ENCODE peak calls at places on chromosomes 6 and 20, in five cellular contexts. J is tibial nerve, Z is endothelial cell, W is AG04450, D is foreskin fibroblast. S is an unnamed sample.

GRCh38 chr20:51462566-51463276 is 79.8 kb downstream of the NFATC2 start:
- DNase-seq in J (peak; percentile 69), Z (no peak), W (no peak), D (peak; percentile 81), S (no peak)

GRCh38 chr6:149079456-149079855 is 238.1 kb upstream of the TAB2 start:
- DNase-seq in J (no peak), Z (no peak), W (no peak), D (peak; percentile 10), S (no peak)

GRCh38 chr6:48764261-48764660 is 653.3 kb upstream of the PTCHD4 start:
- DNase-seq in J (no peak), Z (no peak), W (no peak), D (no peak), S (no peak)

GRCh38 chr20:40562031-40562430 is 127.0 kb downstream of the MAFB start:
- DNase-seq in J (no peak), Z (no peak), W (no peak), D (no peak), S (no peak)

GRCh38 chr6:148761532-148761951 is 14.7 kb downstream of the UST start:
- DNase-seq in J (no peak), Z (no peak), W (no peak), D (peak; percentile 45), S (no peak)

GRCh38 chr6:147879031-147879430 is 370.5 kb downstream of the SAMD5 start:
- DNase-seq in J (no peak), Z (no peak), W (no peak), D (no peak), S (no peak)

GRCh38 chr6:136424450-136424849 is 125.8 kb downstream of the MAP7 start:
- DNase-seq in J (no peak), Z (no peak), W (no peak), D (no peak), S (no peak)

GRCh38 chr6:8064638-8065518 is 689 bp upstream of the BLOC1S5 start:
- DNase-seq in J (no peak), Z (no peak), W (no peak), D (no peak), S (no peak)

GRCh38 chr6:52063584-52064400 is 23.6 kb downstream of the PKHD1 start:
- DNase-seq in J (no peak), Z (peak; percentile 68), W (no peak), D (peak; percentile 3), S (peak; percentile 18)

GRCh38 chr6:151391021-151391470 is 313 bp downstream of the ZBTB2 start:
- DNase-seq in J (peak; percentile 69), Z (peak; percentile 79), W (peak; percentile 32), D (peak; percentile 86), S (peak; percentile 78)

GRCh38 chr20:63955281-63955845 is 853 bp downstream of the UCKL1 start:
- DNase-seq in J (no peak), Z (no peak), W (no peak), D (peak; percentile 72), S (peak; percentile 36)

GRCh38 chr20:5484346-5484745 is 167.6 kb upstream of the PROKR2 start:
- DNase-seq in J (no peak), Z (no peak), W (no peak), D (no peak), S (no peak)
- TF ChIP-seq CTCF in J (no peak), Z (no peak), W (no peak), D (no peak), S (no peak)

DNA sequence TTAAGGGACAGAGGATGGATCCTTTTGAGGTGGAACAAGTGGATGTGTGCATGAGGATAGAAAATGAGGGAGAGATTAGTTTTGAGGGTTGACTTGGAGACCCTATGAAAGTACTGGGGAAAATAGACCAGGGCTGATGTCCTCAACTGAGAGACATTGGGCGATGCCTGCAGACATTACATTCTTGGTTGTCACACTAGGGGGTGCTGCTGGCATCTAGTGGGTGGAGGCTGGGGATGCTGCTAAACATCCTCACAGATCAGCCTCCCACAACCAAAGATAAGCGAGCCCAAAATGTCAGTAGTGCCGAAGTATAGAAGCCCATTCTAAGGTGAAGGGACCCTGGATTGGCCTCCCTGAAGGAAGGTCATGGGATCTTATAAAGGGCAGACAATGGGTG is 63.3 kb downstream of the MOCS1 start:
- DNase-seq in J (no peak), Z (no peak), W (no peak), D (no peak), S (no peak)
- TF ChIP-seq CTCF in J (no peak), Z (no peak), W (no peak), D (no peak), S (no peak)

GRCh38 chr6:133505680-133506079 is 264.5 kb downstream of the EYA4 start:
- DNase-seq in J (no peak), Z (no peak), W (no peak), D (no peak), S (no peak)
- TF ChIP-seq CTCF in J (no peak), Z (no peak), W (no peak), D (no peak), S (no peak)

GRCh38 chr6:170225852-170226417 is 64.9 kb downstream of the DLL1 start:
- DNase-seq in J (no peak), Z (no peak), W (no peak), D (no peak), S (no peak)
- TF ChIP-seq CTCF in J (no peak), Z (no peak), W (no peak), D (no peak), S (no peak)

DNA sequence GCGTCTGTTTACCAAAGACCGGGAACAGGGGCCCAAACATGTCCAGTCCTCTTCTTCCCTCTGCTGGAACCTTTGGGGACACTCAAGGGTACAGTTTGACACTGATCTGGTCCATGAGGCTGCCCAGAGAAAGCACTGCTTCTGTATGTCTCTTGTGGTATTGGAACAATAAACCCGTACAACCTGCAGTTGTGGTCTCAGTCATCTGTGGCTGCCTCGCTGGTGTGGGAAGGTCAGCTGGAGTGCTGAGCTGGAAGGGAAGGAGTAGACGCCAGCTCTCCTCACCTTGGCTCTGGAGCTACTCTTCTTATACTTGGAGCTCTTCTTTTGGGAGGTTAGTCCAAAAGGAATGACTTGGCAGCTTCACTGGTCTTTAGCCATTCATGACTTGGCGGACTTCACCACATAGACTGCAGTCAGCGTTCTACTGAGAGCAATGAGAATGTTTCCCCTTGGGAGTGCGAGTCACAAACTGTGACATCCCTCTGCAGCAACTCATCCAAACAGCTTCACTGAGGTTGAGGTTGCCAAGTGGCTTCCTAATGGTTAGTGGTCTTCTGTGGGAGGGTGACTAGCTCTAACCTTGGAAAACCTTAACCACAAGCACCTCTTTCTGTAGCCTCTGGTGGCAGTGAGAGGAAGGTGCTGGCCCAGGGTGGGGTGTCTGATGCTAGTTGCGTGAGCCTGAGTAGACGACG is 81.2 kb downstream of the ASXL1 start:
- DNase-seq in J (no peak), Z (no peak), W (peak; percentile 37), D (peak; percentile 76), S (no peak)
- TF ChIP-seq CTCF in J (no peak), Z (no peak), W (peak; percentile 10), D (no peak), S (no peak)

DNA sequence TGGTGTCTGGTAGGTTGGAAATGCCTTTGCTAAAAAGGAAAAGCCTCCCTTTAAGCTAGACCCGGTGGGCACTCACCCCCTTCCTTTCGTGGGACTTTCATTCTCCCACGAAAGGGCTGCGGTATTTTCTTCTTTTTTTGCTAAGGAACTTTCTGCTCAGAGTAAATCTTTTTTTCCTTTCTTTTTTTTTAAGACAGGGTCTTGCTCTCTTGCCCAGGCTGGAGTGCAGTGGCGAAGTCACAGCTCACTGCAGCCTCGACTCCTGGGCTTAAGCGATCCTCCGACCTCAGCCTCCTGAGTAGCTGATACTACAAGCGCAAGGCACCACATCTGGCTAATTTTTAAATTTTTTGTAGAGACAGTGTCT is 4.0 kb downstream of the TP53TG5 start:
- DNase-seq in J (no peak), Z (no peak), W (no peak), D (no peak), S (no peak)
- TF ChIP-seq CTCF in J (no peak), Z (no peak), W (no peak), D (no peak), S (no peak)

GRCh38 chr6:54697423-54697822 is 149.1 kb upstream of the FAM83B start:
- DNase-seq in J (no peak), Z (no peak), W (peak; percentile 6), D (peak; percentile 39), S (no peak)
- TF ChIP-seq CTCF in J (no peak), Z (no peak), W (peak; percentile 59), D (peak; percentile 44), S (peak; percentile 48)